ENCODE peak calls at places on chromosomes 13 and 19, in ten cellular contexts. One of them, this sample, is unnamed.

GRCh38 chr19:44202470-44202869 is 9.9 kb upstream of the ZNF227 start:
- DNase-seq in HFFc6: peak; percentile 25
- DNase-seq in A549: no peak
- DNase-seq in thoracic aorta: no peak
- DNase-seq in neural crest cell: no peak
- DNase-seq in uterus: no peak
- DNase-seq in tibial artery: no peak
- DNase-seq in fibroblast of mammary gland: peak; percentile 58
- DNase-seq in endodermal cell: no peak
- DNase-seq in body of pancreas: no peak
- DNase-seq in this sample: no peak

GRCh38 chr19:19746286-19747213 is 13.6 kb upstream of the ZNF14 start:
- DNase-seq in HFFc6: no peak
- DNase-seq in A549: no peak
- DNase-seq in thoracic aorta: no peak
- DNase-seq in neural crest cell: no peak
- DNase-seq in uterus: no peak
- DNase-seq in tibial artery: no peak
- DNase-seq in fibroblast of mammary gland: no peak
- DNase-seq in endodermal cell: peak; percentile 69
- DNase-seq in body of pancreas: no peak
- DNase-seq in this sample: no peak

GRCh38 chr19:8592231-8593009 is 15.2 kb upstream of the MYO1F start:
- DNase-seq in HFFc6: peak; percentile 54
- DNase-seq in A549: peak; percentile 60
- DNase-seq in thoracic aorta: peak; percentile 98
- DNase-seq in neural crest cell: peak; percentile 94
- DNase-seq in uterus: peak; percentile 99
- DNase-seq in tibial artery: peak; percentile 99
- DNase-seq in fibroblast of mammary gland: peak; percentile 75
- DNase-seq in endodermal cell: peak; percentile 100
- DNase-seq in body of pancreas: peak; percentile 94
- DNase-seq in this sample: peak; percentile 100

GRCh38 chr19:3478409-3479176 is 1.7 kb downstream of the SMIM24 start:
- DNase-seq in HFFc6: no peak
- DNase-seq in A549: no peak
- DNase-seq in thoracic aorta: no peak
- DNase-seq in neural crest cell: no peak
- DNase-seq in uterus: no peak
- DNase-seq in tibial artery: peak; percentile 15
- DNase-seq in fibroblast of mammary gland: no peak
- DNase-seq in endodermal cell: peak; percentile 56
- DNase-seq in body of pancreas: no peak
- DNase-seq in this sample: no peak

GRCh38 chr13:113928701-113929627 is 44.9 kb downstream of the C13orf46 start:
- DNase-seq in HFFc6: peak; percentile 84
- DNase-seq in A549: no peak
- DNase-seq in thoracic aorta: peak; percentile 82
- DNase-seq in neural crest cell: no peak
- DNase-seq in uterus: peak; percentile 94
- DNase-seq in tibial artery: peak; percentile 96
- DNase-seq in fibroblast of mammary gland: peak; percentile 97
- DNase-seq in endodermal cell: peak; percentile 49
- DNase-seq in body of pancreas: peak; percentile 93
- DNase-seq in this sample: peak; percentile 37

GRCh38 chr13:40969169-40969901 is 49.8 kb downstream of the ELF1 start:
- DNase-seq in HFFc6: no peak
- DNase-seq in A549: no peak
- DNase-seq in thoracic aorta: no peak
- DNase-seq in neural crest cell: no peak
- DNase-seq in uterus: no peak
- DNase-seq in tibial artery: no peak
- DNase-seq in fibroblast of mammary gland: no peak
- DNase-seq in endodermal cell: no peak
- DNase-seq in body of pancreas: no peak
- DNase-seq in this sample: no peak

GRCh38 chr19:29380581-29380980 is 145.2 kb upstream of the VSTM2B start:
- DNase-seq in HFFc6: no peak
- DNase-seq in A549: no peak
- DNase-seq in thoracic aorta: no peak
- DNase-seq in neural crest cell: no peak
- DNase-seq in uterus: no peak
- DNase-seq in tibial artery: no peak
- DNase-seq in fibroblast of mammary gland: no peak
- DNase-seq in endodermal cell: peak; percentile 22
- DNase-seq in body of pancreas: no peak
- DNase-seq in this sample: no peak

GRCh38 chr19:43574424-43575155 is 737 bp downstream of the XRCC1 start:
- DNase-seq in HFFc6: no peak
- DNase-seq in A549: no peak
- DNase-seq in thoracic aorta: no peak
- DNase-seq in neural crest cell: no peak
- DNase-seq in uterus: no peak
- DNase-seq in tibial artery: no peak
- DNase-seq in fibroblast of mammary gland: peak; percentile 55
- DNase-seq in endodermal cell: no peak
- DNase-seq in body of pancreas: no peak
- DNase-seq in this sample: no peak

GRCh38 chr19:29806098-29806866 is 5.5 kb upstream of the CCNE1 start:
- DNase-seq in HFFc6: no peak
- DNase-seq in A549: peak; percentile 53
- DNase-seq in thoracic aorta: no peak
- DNase-seq in neural crest cell: no peak
- DNase-seq in uterus: no peak
- DNase-seq in tibial artery: no peak
- DNase-seq in fibroblast of mammary gland: peak; percentile 82
- DNase-seq in endodermal cell: peak; percentile 81
- DNase-seq in body of pancreas: no peak
- DNase-seq in this sample: no peak

GRCh38 chr13:105139380-105140285 is 1395.8 kb downstream of the EFNB2 start:
- DNase-seq in HFFc6: peak; percentile 5
- DNase-seq in A549: peak; percentile 46
- DNase-seq in thoracic aorta: no peak
- DNase-seq in neural crest cell: no peak
- DNase-seq in uterus: no peak
- DNase-seq in tibial artery: peak; percentile 54
- DNase-seq in fibroblast of mammary gland: peak; percentile 51
- DNase-seq in endodermal cell: peak; percentile 59
- DNase-seq in body of pancreas: no peak
- DNase-seq in this sample: no peak

GRCh38 chr13:19150712-19151228 is 30.9 kb downstream of the TUBA3C start:
- DNase-seq in HFFc6: no peak
- DNase-seq in A549: no peak
- DNase-seq in thoracic aorta: no peak
- DNase-seq in neural crest cell: no peak
- DNase-seq in uterus: peak; percentile 29
- DNase-seq in tibial artery: no peak
- DNase-seq in fibroblast of mammary gland: no peak
- DNase-seq in endodermal cell: no peak
- DNase-seq in body of pancreas: no peak
- DNase-seq in this sample: no peak

DNA sequence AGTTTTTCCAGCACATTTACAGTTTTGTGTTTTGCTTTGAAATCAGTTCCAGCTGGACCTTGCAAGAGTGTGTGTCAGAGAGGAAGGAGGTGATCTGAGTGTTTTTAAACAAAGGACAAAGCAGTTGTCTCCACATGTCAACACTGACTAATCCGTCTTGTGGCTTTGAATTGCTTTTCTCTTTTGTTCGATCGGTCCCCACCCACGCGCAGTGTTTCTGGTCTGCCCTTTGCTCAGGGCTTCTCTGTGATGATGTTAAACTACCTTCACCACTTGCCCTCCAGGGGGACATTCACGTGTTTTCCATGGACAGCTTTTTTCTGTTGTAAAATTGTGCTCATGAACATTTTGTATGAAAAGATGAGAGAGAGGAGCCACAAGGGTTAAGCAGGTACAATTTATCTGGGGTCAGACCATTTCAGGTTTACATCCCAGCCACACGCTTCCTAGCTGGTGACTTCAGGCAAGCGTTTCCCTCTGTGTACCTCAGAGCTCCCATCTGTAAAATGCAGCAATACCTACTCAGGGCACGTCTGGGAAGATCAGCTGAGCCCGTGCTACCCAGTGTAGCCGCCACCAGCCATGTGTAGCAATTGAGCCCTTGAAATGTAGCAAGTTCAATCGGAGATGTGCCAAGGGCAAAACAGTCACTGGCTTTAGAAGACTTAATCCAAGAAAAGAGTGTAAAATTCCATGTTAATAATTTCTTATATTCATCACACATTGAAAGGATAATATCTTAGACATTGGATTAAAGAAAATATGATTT is 13.5 kb upstream of the PLA2G4C start:
- DNase-seq in HFFc6: peak; percentile 35
- DNase-seq in A549: no peak
- DNase-seq in thoracic aorta: no peak
- DNase-seq in neural crest cell: peak; percentile 32
- DNase-seq in uterus: no peak
- DNase-seq in tibial artery: no peak
- DNase-seq in fibroblast of mammary gland: peak; percentile 90
- DNase-seq in endodermal cell: no peak
- DNase-seq in body of pancreas: no peak
- DNase-seq in this sample: no peak
- TF ChIP-seq CTCF in HFFc6: peak; percentile 56
- TF ChIP-seq CTCF in A549: no peak
- TF ChIP-seq CTCF in thoracic aorta: no peak
- TF ChIP-seq CTCF in neural crest cell: peak; percentile 50
- TF ChIP-seq CTCF in uterus: no peak
- TF ChIP-seq CTCF in tibial artery: no peak
- TF ChIP-seq CTCF in fibroblast of mammary gland: peak; percentile 31
- TF ChIP-seq CTCF in endodermal cell: peak; percentile 43
- TF ChIP-seq CTCF in body of pancreas: no peak
- TF ChIP-seq CTCF in this sample: no peak

DNA sequence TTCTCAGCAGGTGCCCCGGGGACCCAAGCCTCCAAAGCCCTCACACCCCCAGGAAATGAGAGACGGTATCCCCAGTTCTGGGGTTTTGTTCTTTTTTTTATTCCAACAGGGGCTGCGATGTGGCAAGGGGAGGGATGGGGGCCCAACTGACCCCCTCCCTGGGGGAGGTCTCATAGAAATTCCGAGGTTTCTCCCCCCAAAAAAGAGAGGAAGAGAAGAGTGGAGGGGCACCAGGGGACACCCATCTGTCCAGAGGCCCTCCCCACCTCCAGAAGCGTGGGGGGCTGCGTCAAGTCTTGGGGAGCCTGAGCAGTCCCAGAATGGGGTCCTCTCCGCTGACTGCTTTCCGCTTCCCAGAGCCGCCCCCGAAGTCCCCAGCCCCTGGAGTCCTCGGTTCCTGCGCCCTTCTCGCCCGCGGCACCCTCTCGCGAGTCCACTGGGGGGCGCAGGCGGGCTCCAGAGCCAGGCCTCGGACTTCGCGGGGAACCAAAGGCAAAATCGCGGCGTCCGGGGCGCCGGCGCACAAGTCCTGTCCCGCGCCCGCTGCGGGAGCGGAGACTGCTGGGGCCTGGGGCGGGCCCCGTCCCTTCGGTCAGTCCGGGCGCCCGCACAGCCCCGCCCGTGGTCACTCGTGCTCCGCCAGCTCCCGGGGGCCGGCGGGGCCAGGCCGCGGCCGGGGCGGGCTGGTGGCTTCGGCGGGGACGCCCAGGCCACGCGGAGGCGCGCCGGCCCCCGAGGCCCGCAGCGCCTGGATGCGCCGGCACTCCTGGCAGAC is 4.4 kb upstream of the ATP1A3 start:
- DNase-seq in HFFc6: no peak
- DNase-seq in A549: peak; percentile 86
- DNase-seq in thoracic aorta: no peak
- DNase-seq in neural crest cell: peak; percentile 72
- DNase-seq in uterus: no peak
- DNase-seq in tibial artery: no peak
- DNase-seq in fibroblast of mammary gland: peak; percentile 34
- DNase-seq in endodermal cell: peak; percentile 93
- DNase-seq in body of pancreas: no peak
- DNase-seq in this sample: no peak
- TF ChIP-seq CTCF in HFFc6: peak; percentile 82
- TF ChIP-seq CTCF in A549: peak; percentile 90
- TF ChIP-seq CTCF in thoracic aorta: peak; percentile 40
- TF ChIP-seq CTCF in neural crest cell: peak; percentile 71
- TF ChIP-seq CTCF in uterus: no peak
- TF ChIP-seq CTCF in tibial artery: peak; percentile 42
- TF ChIP-seq CTCF in fibroblast of mammary gland: peak; percentile 43
- TF ChIP-seq CTCF in endodermal cell: peak; percentile 87
- TF ChIP-seq CTCF in body of pancreas: peak; percentile 27
- TF ChIP-seq CTCF in this sample: peak; percentile 56

GRCh38 chr13:34779171-34779570 is 162.9 kb upstream of the NBEA start:
- DNase-seq in HFFc6: no peak
- DNase-seq in A549: no peak
- DNase-seq in thoracic aorta: no peak
- DNase-seq in neural crest cell: no peak
- DNase-seq in uterus: no peak
- DNase-seq in tibial artery: no peak
- DNase-seq in fibroblast of mammary gland: no peak
- DNase-seq in endodermal cell: no peak
- DNase-seq in body of pancreas: no peak
- DNase-seq in this sample: no peak
- TF ChIP-seq CTCF in HFFc6: peak; percentile 24
- TF ChIP-seq CTCF in A549: no peak
- TF ChIP-seq CTCF in thoracic aorta: no peak
- TF ChIP-seq CTCF in neural crest cell: no peak
- TF ChIP-seq CTCF in uterus: no peak
- TF ChIP-seq CTCF in tibial artery: no peak
- TF ChIP-seq CTCF in fibroblast of mammary gland: no peak
- TF ChIP-seq CTCF in endodermal cell: peak; percentile 44
- TF ChIP-seq CTCF in body of pancreas: no peak
- TF ChIP-seq CTCF in this sample: no peak

GRCh38 chr19:41407271-41407670 is 9.7 kb downstream of the BCKDHA start:
- DNase-seq in HFFc6: no peak
- DNase-seq in A549: no peak
- DNase-seq in thoracic aorta: no peak
- DNase-seq in neural crest cell: no peak
- DNase-seq in uterus: no peak
- DNase-seq in tibial artery: peak; percentile 35
- DNase-seq in fibroblast of mammary gland: no peak
- DNase-seq in endodermal cell: peak; percentile 92
- DNase-seq in body of pancreas: no peak
- DNase-seq in this sample: no peak

GRCh38 chr19:41409288-41409687 is 11.7 kb downstream of the BCKDHA start:
- DNase-seq in HFFc6: no peak
- DNase-seq in A549: peak; percentile 55
- DNase-seq in thoracic aorta: no peak
- DNase-seq in neural crest cell: no peak
- DNase-seq in uterus: no peak
- DNase-seq in tibial artery: no peak
- DNase-seq in fibroblast of mammary gland: peak; percentile 20
- DNase-seq in endodermal cell: peak; percentile 76
- DNase-seq in body of pancreas: peak; percentile 90
- DNase-seq in this sample: no peak

GRCh38 chr19:41405776-41406175 is 8.2 kb downstream of the BCKDHA start:
- DNase-seq in HFFc6: no peak
- DNase-seq in A549: no peak
- DNase-seq in thoracic aorta: no peak
- DNase-seq in neural crest cell: no peak
- DNase-seq in uterus: no peak
- DNase-seq in tibial artery: no peak
- DNase-seq in fibroblast of mammary gland: no peak
- DNase-seq in endodermal cell: peak; percentile 58
- DNase-seq in body of pancreas: no peak
- DNase-seq in this sample: no peak

GRCh38 chr19:41410655-41411054 is 13.0 kb downstream of the BCKDHA start:
- DNase-seq in HFFc6: no peak
- DNase-seq in A549: no peak
- DNase-seq in thoracic aorta: no peak
- DNase-seq in neural crest cell: no peak
- DNase-seq in uterus: no peak
- DNase-seq in tibial artery: no peak
- DNase-seq in fibroblast of mammary gland: no peak
- DNase-seq in endodermal cell: no peak
- DNase-seq in body of pancreas: no peak
- DNase-seq in this sample: no peak

GRCh38 chr19:41408256-41408655 is 10.6 kb downstream of the BCKDHA start:
- DNase-seq in HFFc6: no peak
- DNase-seq in A549: no peak
- DNase-seq in thoracic aorta: no peak
- DNase-seq in neural crest cell: no peak
- DNase-seq in uterus: no peak
- DNase-seq in tibial artery: no peak
- DNase-seq in fibroblast of mammary gland: no peak
- DNase-seq in endodermal cell: peak; percentile 78
- DNase-seq in body of pancreas: no peak
- DNase-seq in this sample: no peak
- TF ChIP-seq CTCF in HFFc6: no peak
- TF ChIP-seq CTCF in A549: no peak
- TF ChIP-seq CTCF in thoracic aorta: no peak
- TF ChIP-seq CTCF in neural crest cell: no peak
- TF ChIP-seq CTCF in uterus: no peak
- TF ChIP-seq CTCF in tibial artery: no peak
- TF ChIP-seq CTCF in fibroblast of mammary gland: no peak
- TF ChIP-seq CTCF in endodermal cell: peak; percentile 53
- TF ChIP-seq CTCF in body of pancreas: no peak
- TF ChIP-seq CTCF in this sample: no peak